ENCODE peak calls at places on chromosomes 11 and 22, in seven cellular contexts. D is stimulated activated CD4-positive, alpha-beta T cell treated with anti-CD3 and anti-CD28 coated beads, Interleukin-12 subunit alpha, Interleukin-12 subunit beta, amount 100 ng/mL, for 4 hours; J is naive thymus-derived CD4-positive, alpha-beta T cell; M is Right ventricle myocardium superior; S is EL; O is choroid plexus epithelial cell; C is type B pancreatic cell. Z is an unnamed sample.

GRCh38 chr11:3169235-3169951 is 4.3 kb upstream of the OSBPL5 start:
- DNase-seq in O (peak; percentile 65), D (peak; percentile 24), C (no peak), J (peak; percentile 37), M (peak; percentile 72), S (peak; percentile 79), Z (peak; percentile 91)

GRCh38 chr22:43384863-43385262 is 27.0 kb upstream of the MPPED1 start:
- DNase-seq in O (no peak), M (no peak), C (no peak), D (no peak), S (no peak), J (no peak), Z (no peak)

GRCh38 chr11:76208829-76209670 is 2.7 kb upstream of the WNT11 start:
- DNase-seq in M (peak; percentile 87), J (peak; percentile 88), C (peak; percentile 87), D (peak; percentile 77), O (peak; percentile 40), S (peak; percentile 62), Z (peak; percentile 64)

GRCh38 chr11:65035579-65035978 is 5.4 kb upstream of the SAC3D1 start:
- DNase-seq in J (no peak), S (no peak), O (no peak), D (no peak), M (no peak), C (no peak), Z (no peak)

GRCh38 chr11:1181858-1182535 is 24.2 kb downstream of the MUC5AC start:
- DNase-seq in M (no peak), J (no peak), D (peak; percentile 8), O (no peak), C (no peak), S (no peak), Z (no peak)

GRCh38 chr11:2831826-2832717 is 53.5 kb downstream of the CDKN1C start:
- DNase-seq in M (peak; percentile 32), O (no peak), D (no peak), J (no peak), S (no peak), C (no peak), Z (no peak)

GRCh38 chr22:47162865-47163264 is 400.4 kb downstream of the TBC1D22A start:
- DNase-seq in S (no peak), O (no peak), M (peak; percentile 35), D (no peak), C (no peak), J (no peak), Z (no peak)

GRCh38 chr22:19962246-19962908 is 20.8 kb upstream of the TXNRD2 start:
- DNase-seq in C (no peak), J (peak; percentile 57), M (peak; percentile 78), O (peak; percentile 87), D (peak; percentile 51), S (peak; percentile 78), Z (peak; percentile 90)

GRCh38 chr22:19965771-19966709 is 24.4 kb upstream of the TXNRD2 start:
- DNase-seq in C (no peak), M (no peak), J (no peak), O (no peak), D (no peak), S (no peak), Z (peak; percentile 31)

GRCh38 chr11:16239130-16240105 is 116.9 kb downstream of the SOX6 start:
- DNase-seq in S (peak; percentile 2), J (no peak), C (no peak), M (no peak), D (no peak), O (no peak), Z (no peak)

GRCh38 chr11:32213223-32213622 is 122.3 kb downstream of the RCN1 start:
- DNase-seq in C (no peak), S (peak; percentile 94), O (peak; percentile 67), J (no peak), M (no peak), D (no peak), Z (peak; percentile 99)

GRCh38 chr22:19038728-19039447 is 83.3 kb downstream of the DGCR2 start:
- DNase-seq in M (no peak), S (no peak), D (no peak), O (no peak), J (no peak), C (peak; percentile 62), Z (no peak)

GRCh38 chr11:22454461-22454860 is 116.3 kb downstream of the SLC17A6 start:
- DNase-seq in J (no peak), C (no peak), S (no peak), M (no peak), O (no peak), D (no peak), Z (no peak)

GRCh38 chr11:86917577-86917976 is 37.6 kb downstream of the FZD4 start:
- DNase-seq in C (no peak), D (no peak), M (no peak), J (no peak), O (no peak), S (no peak), Z (no peak)

GRCh38 chr11:77101043-77101537 is 1.6 kb upstream of the OMP start:
- DNase-seq in J (no peak), D (no peak), S (peak; percentile 31), O (peak; percentile 63), M (no peak), C (no peak), Z (peak; percentile 65)

GRCh38 chr22:33654173-33654890 is 265.9 kb downstream of the LARGE1 start:
- DNase-seq in J (no peak), C (no peak), M (no peak), D (no peak), O (no peak), S (no peak), Z (no peak)

GRCh38 chr11:44274404-44274803 is 35.5 kb downstream of the ALX4 start:
- DNase-seq in O (no peak), M (no peak), J (no peak), S (no peak), D (no peak), C (no peak), Z (no peak)

GRCh38 chr11:111775024-111775710 is 9.0 kb upstream of the PPP2R1B start:
- DNase-seq in M (peak; percentile 51), D (no peak), J (no peak), O (peak; percentile 50), C (no peak), S (no peak), Z (peak; percentile 21)

Z was measured in GM23248.